ENCODE peak calls at places on chromosomes 4 and X, in ten cellular contexts. One of them, this sample, is unnamed. For H3K9me3, the result is how much of the 10 kb centered on the place peaks cover.

GRCh38 chr4:84644087-84644486 is 61.2 kb downstream of the CDS1 start:
- DNase-seq in AG04450: no peak
- DNase-seq in fibroblast of lung: no peak
- DNase-seq in mucosa of descending colon: no peak
- DNase-seq in body of pancreas: no peak
- DNase-seq in naive thymus-derived CD4-positive, alpha-beta T cell: no peak
- DNase-seq in CD8-positive, alpha-beta memory T cell: no peak
- DNase-seq in tibial artery: no peak
- DNase-seq in adrenal gland: no peak
- DNase-seq in tibial nerve: no peak
- DNase-seq in this sample: no peak

GRCh38 chrX:37912286-37912685 is 64.9 kb upstream of the DYNLT3 start:
- DNase-seq in AG04450: no peak
- DNase-seq in fibroblast of lung: peak
- DNase-seq in mucosa of descending colon: no peak
- DNase-seq in body of pancreas: no peak
- DNase-seq in naive thymus-derived CD4-positive, alpha-beta T cell: no peak
- DNase-seq in CD8-positive, alpha-beta memory T cell: no peak
- DNase-seq in tibial artery: no peak
- DNase-seq in adrenal gland: no peak
- DNase-seq in tibial nerve: no peak
- DNase-seq in this sample: no peak

GRCh38 chrX:102651242-102651967 is at the start of gene GPRASP1:
- DNase-seq in AG04450: no peak
- DNase-seq in fibroblast of lung: peak
- DNase-seq in mucosa of descending colon: peak
- DNase-seq in body of pancreas: peak
- DNase-seq in naive thymus-derived CD4-positive, alpha-beta T cell: peak
- DNase-seq in CD8-positive, alpha-beta memory T cell: peak
- DNase-seq in tibial artery: peak
- DNase-seq in adrenal gland: peak
- DNase-seq in tibial nerve: peak
- DNase-seq in this sample: peak

GRCh38 chr4:140150886-140151699 is 2.9 kb downstream of the MAML3 start:
- DNase-seq in AG04450: peak
- DNase-seq in fibroblast of lung: peak
- DNase-seq in mucosa of descending colon: peak
- DNase-seq in body of pancreas: peak
- DNase-seq in naive thymus-derived CD4-positive, alpha-beta T cell: peak
- DNase-seq in CD8-positive, alpha-beta memory T cell: peak
- DNase-seq in tibial artery: peak
- DNase-seq in adrenal gland: peak
- DNase-seq in tibial nerve: peak
- DNase-seq in this sample: peak

GRCh38 chr4:138175337-138175794 is 66.8 kb downstream of the SLC7A11 start:
- DNase-seq in AG04450: peak
- DNase-seq in fibroblast of lung: peak
- DNase-seq in mucosa of descending colon: peak
- DNase-seq in body of pancreas: peak
- DNase-seq in naive thymus-derived CD4-positive, alpha-beta T cell: no peak
- DNase-seq in CD8-positive, alpha-beta memory T cell: no peak
- DNase-seq in tibial artery: no peak
- DNase-seq in adrenal gland: no peak
- DNase-seq in tibial nerve: no peak
- DNase-seq in this sample: peak

GRCh38 chr4:68129793-68130192 is at the start of gene TMPRSS11F:
- DNase-seq in AG04450: no peak
- DNase-seq in fibroblast of lung: no peak
- DNase-seq in mucosa of descending colon: no peak
- DNase-seq in body of pancreas: no peak
- DNase-seq in naive thymus-derived CD4-positive, alpha-beta T cell: no peak
- DNase-seq in CD8-positive, alpha-beta memory T cell: no peak
- DNase-seq in tibial artery: no peak
- DNase-seq in adrenal gland: no peak
- DNase-seq in tibial nerve: no peak
- DNase-seq in this sample: no peak

GRCh38 chrX:103789004-103789403 is 12.4 kb downstream of the PLP1 start:
- DNase-seq in AG04450: no peak
- DNase-seq in fibroblast of lung: no peak
- DNase-seq in mucosa of descending colon: no peak
- DNase-seq in body of pancreas: no peak
- DNase-seq in naive thymus-derived CD4-positive, alpha-beta T cell: no peak
- DNase-seq in CD8-positive, alpha-beta memory T cell: no peak
- DNase-seq in tibial artery: no peak
- DNase-seq in adrenal gland: no peak
- DNase-seq in tibial nerve: no peak
- DNase-seq in this sample: no peak

GRCh38 chr4:61934201-61934600 is 734.1 kb downstream of the ADGRL3 start:
- DNase-seq in AG04450: no peak
- DNase-seq in fibroblast of lung: no peak
- DNase-seq in mucosa of descending colon: no peak
- DNase-seq in body of pancreas: no peak
- DNase-seq in naive thymus-derived CD4-positive, alpha-beta T cell: no peak
- DNase-seq in CD8-positive, alpha-beta memory T cell: no peak
- DNase-seq in tibial artery: no peak
- DNase-seq in adrenal gland: no peak
- DNase-seq in tibial nerve: no peak
- DNase-seq in this sample: no peak

GRCh38 chr4:13537832-13538177 is 6.5 kb downstream of the NKX3-2 start:
- DNase-seq in AG04450: no peak
- DNase-seq in fibroblast of lung: no peak
- DNase-seq in mucosa of descending colon: no peak
- DNase-seq in body of pancreas: no peak
- DNase-seq in naive thymus-derived CD4-positive, alpha-beta T cell: no peak
- DNase-seq in CD8-positive, alpha-beta memory T cell: no peak
- DNase-seq in tibial artery: no peak
- DNase-seq in adrenal gland: no peak
- DNase-seq in tibial nerve: no peak
- DNase-seq in this sample: no peak

GRCh38 chr4:36235306-36235705 is 9.0 kb downstream of the ARAP2 start:
- DNase-seq in AG04450: no peak
- DNase-seq in fibroblast of lung: no peak
- DNase-seq in mucosa of descending colon: no peak
- DNase-seq in body of pancreas: no peak
- DNase-seq in naive thymus-derived CD4-positive, alpha-beta T cell: no peak
- DNase-seq in CD8-positive, alpha-beta memory T cell: no peak
- DNase-seq in tibial artery: no peak
- DNase-seq in adrenal gland: no peak
- DNase-seq in tibial nerve: no peak
- DNase-seq in this sample: no peak

GRCh38 chr4:36237366-36238353 is 6.7 kb downstream of the ARAP2 start:
- DNase-seq in AG04450: no peak
- DNase-seq in fibroblast of lung: no peak
- DNase-seq in mucosa of descending colon: no peak
- DNase-seq in body of pancreas: no peak
- DNase-seq in naive thymus-derived CD4-positive, alpha-beta T cell: no peak
- DNase-seq in CD8-positive, alpha-beta memory T cell: no peak
- DNase-seq in tibial artery: no peak
- DNase-seq in adrenal gland: no peak
- DNase-seq in tibial nerve: no peak
- DNase-seq in this sample: no peak

GRCh38 chr4:36241771-36242170 is 2.5 kb downstream of the ARAP2 start:
- DNase-seq in AG04450: no peak
- DNase-seq in fibroblast of lung: peak
- DNase-seq in mucosa of descending colon: no peak
- DNase-seq in body of pancreas: no peak
- DNase-seq in naive thymus-derived CD4-positive, alpha-beta T cell: peak
- DNase-seq in CD8-positive, alpha-beta memory T cell: no peak
- DNase-seq in tibial artery: no peak
- DNase-seq in adrenal gland: no peak
- DNase-seq in tibial nerve: no peak
- DNase-seq in this sample: no peak

GRCh38 chr4:36233567-36234266 is 10.6 kb downstream of the ARAP2 start:
- DNase-seq in AG04450: no peak
- DNase-seq in fibroblast of lung: no peak
- DNase-seq in mucosa of descending colon: no peak
- DNase-seq in body of pancreas: no peak
- DNase-seq in naive thymus-derived CD4-positive, alpha-beta T cell: no peak
- DNase-seq in CD8-positive, alpha-beta memory T cell: no peak
- DNase-seq in tibial artery: no peak
- DNase-seq in adrenal gland: no peak
- DNase-seq in tibial nerve: no peak
- DNase-seq in this sample: no peak

DNA sequence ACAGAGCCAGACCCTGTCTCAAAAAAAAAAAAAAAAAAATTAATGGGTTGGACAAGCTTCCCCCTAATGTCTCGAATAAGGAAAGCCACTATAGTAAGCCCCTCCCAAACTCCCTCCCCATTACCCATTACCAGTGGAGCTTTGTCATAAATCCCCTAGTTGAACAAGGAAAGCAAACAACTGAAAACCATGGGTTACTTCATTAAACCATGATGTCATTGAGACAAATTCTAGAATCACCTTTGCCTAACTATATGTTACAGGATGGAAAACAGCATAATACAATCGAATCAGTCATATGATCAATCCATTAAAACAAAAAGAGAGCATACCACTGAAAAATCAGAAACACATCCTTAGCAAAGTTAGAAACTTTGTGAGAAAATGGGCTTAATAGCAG is 8.2 kb downstream of the ARAP2 start:
- DNase-seq in AG04450: no peak
- DNase-seq in fibroblast of lung: no peak
- DNase-seq in mucosa of descending colon: no peak
- DNase-seq in body of pancreas: no peak
- DNase-seq in naive thymus-derived CD4-positive, alpha-beta T cell: no peak
- DNase-seq in CD8-positive, alpha-beta memory T cell: no peak
- DNase-seq in tibial artery: no peak
- DNase-seq in adrenal gland: no peak
- DNase-seq in tibial nerve: no peak
- DNase-seq in this sample: no peak
- H3K9me3 ChIP-seq in AG04450: under half
- H3K9me3 ChIP-seq in fibroblast of lung: under half
- H3K9me3 ChIP-seq in mucosa of descending colon: under half
- H3K9me3 ChIP-seq in body of pancreas: under half
- H3K9me3 ChIP-seq in naive thymus-derived CD4-positive, alpha-beta T cell: under half
- H3K9me3 ChIP-seq in CD8-positive, alpha-beta memory T cell: under half
- H3K9me3 ChIP-seq in tibial artery: under half
- H3K9me3 ChIP-seq in adrenal gland: under half
- H3K9me3 ChIP-seq in tibial nerve: under half
- H3K9me3 ChIP-seq in this sample: under half

DNA sequence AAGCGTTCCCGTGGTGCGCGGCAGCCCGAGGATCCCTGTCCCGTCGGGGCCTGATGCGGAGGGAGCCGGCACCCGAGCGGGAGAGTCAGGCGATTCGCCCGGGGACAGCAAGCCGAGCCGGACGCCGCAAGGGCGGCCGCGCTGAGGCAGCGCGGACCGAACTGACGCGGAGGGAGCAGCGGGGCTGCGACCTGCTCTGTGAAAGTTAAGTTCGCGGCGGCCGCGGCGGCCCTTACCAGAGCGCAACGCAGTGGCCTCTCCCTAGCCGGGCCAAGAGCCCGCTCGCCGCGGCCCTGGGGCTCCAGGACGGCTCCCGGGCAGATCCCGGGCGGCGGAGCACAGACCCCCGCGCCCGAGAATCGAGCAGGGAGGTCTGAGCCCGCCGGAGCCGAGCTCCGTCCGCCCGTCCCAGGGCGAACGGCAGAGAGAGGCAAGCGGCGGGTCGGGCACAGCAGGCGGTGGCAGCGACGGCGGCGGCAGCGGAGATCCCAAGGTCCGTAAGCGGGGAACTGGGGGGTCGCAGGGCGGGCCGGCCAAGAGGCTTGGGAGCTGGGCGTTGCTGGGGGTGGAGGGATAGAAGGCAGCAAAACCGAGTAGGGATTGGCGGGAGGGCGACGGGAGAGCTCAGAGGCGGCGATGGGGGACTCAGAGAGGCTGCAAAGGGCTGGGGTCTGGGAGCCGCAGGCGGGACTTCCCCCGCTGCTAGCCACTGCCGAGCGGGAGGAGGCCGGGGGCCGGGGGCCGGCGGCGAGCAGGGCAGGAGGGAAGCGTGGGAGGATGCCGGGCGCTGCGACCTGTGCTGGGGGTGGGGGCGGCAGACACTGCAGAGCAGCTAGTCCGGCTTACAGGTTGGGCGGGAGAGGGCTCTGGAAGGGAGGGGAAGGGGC is 1.0 kb downstream of the GPR50 start:
- DNase-seq in AG04450: no peak
- DNase-seq in fibroblast of lung: no peak
- DNase-seq in mucosa of descending colon: no peak
- DNase-seq in body of pancreas: no peak
- DNase-seq in naive thymus-derived CD4-positive, alpha-beta T cell: no peak
- DNase-seq in CD8-positive, alpha-beta memory T cell: no peak
- DNase-seq in tibial artery: no peak
- DNase-seq in adrenal gland: no peak
- DNase-seq in tibial nerve: no peak
- DNase-seq in this sample: no peak
- H3K4me3 ChIP-seq in AG04450: no peak
- H3K4me3 ChIP-seq in fibroblast of lung: no peak
- H3K4me3 ChIP-seq in mucosa of descending colon: no peak
- H3K4me3 ChIP-seq in body of pancreas: no peak
- H3K4me3 ChIP-seq in naive thymus-derived CD4-positive, alpha-beta T cell: no peak
- H3K4me3 ChIP-seq in CD8-positive, alpha-beta memory T cell: no peak
- H3K4me3 ChIP-seq in tibial artery: peak
- H3K4me3 ChIP-seq in adrenal gland: no peak
- H3K4me3 ChIP-seq in tibial nerve: no peak
- H3K4me3 ChIP-seq in this sample: no peak

GRCh38 chr4:166838975-166839614 is 395.2 kb downstream of the SPOCK3 start:
- DNase-seq in AG04450: no peak
- DNase-seq in fibroblast of lung: no peak
- DNase-seq in mucosa of descending colon: no peak
- DNase-seq in body of pancreas: no peak
- DNase-seq in naive thymus-derived CD4-positive, alpha-beta T cell: no peak
- DNase-seq in CD8-positive, alpha-beta memory T cell: no peak
- DNase-seq in tibial artery: no peak
- DNase-seq in adrenal gland: no peak
- DNase-seq in tibial nerve: no peak
- DNase-seq in this sample: no peak
- H3K9me3 ChIP-seq in AG04450: under half
- H3K9me3 ChIP-seq in fibroblast of lung: under half
- H3K9me3 ChIP-seq in mucosa of descending colon: under half
- H3K9me3 ChIP-seq in body of pancreas: under half
- H3K9me3 ChIP-seq in naive thymus-derived CD4-positive, alpha-beta T cell: under half
- H3K9me3 ChIP-seq in CD8-positive, alpha-beta memory T cell: under half
- H3K9me3 ChIP-seq in tibial artery: under half
- H3K9me3 ChIP-seq in adrenal gland: under half
- H3K9me3 ChIP-seq in tibial nerve: under half
- H3K9me3 ChIP-seq in this sample: under half

DNA sequence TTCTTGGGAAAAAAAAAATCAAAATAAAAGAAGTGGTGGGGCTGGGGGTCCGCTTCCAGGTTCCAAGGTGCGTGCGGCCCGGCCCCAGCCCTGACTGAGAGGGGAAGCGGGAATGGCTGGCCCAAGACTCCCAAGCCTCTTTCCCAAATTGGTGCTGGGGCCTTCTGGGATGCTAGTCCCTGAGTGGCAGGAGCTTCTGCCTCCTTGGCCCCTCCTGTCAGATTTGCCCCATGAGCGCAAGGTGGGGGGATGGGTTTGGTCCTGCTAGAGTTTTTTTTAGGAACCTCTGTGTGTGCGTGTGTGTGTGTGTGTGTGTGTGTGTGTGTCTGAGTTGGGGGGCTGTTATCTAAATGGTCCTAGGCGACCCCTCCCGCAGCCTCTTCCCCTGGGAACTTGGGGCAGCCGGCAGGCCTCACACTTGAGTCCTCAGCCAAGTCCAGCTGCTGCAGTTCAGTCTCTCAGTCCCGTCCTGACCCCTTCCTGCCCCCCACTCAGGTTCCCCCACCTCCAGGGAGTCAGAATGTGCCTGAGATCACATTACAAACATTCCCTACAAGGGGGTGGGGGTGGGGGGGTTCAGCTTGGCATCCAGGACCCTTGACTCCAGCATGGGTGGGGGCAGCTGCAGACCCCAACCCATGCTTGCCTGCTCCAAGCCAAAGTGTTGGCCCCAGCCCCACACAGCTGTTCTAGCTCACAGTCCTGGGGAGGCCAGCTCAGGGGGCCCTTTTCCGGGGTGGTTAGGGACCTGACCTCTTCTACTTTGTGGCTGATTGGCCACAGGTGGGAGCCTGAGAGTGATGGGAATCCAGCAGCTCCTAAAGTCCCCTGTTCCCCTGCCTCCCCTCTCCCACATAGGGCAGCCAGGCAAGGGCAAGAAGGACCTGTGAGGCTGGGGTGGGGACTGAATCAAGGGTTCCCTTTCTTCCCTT is 4.0 kb downstream of the EFNB1 start:
- DNase-seq in AG04450: no peak
- DNase-seq in fibroblast of lung: no peak
- DNase-seq in mucosa of descending colon: peak
- DNase-seq in body of pancreas: no peak
- DNase-seq in naive thymus-derived CD4-positive, alpha-beta T cell: no peak
- DNase-seq in CD8-positive, alpha-beta memory T cell: no peak
- DNase-seq in tibial artery: no peak
- DNase-seq in adrenal gland: peak
- DNase-seq in tibial nerve: no peak
- DNase-seq in this sample: no peak
- H3K4me3 ChIP-seq in AG04450: peak
- H3K4me3 ChIP-seq in fibroblast of lung: peak
- H3K4me3 ChIP-seq in mucosa of descending colon: no peak
- H3K4me3 ChIP-seq in body of pancreas: no peak
- H3K4me3 ChIP-seq in naive thymus-derived CD4-positive, alpha-beta T cell: no peak
- H3K4me3 ChIP-seq in CD8-positive, alpha-beta memory T cell: no peak
- H3K4me3 ChIP-seq in tibial artery: peak
- H3K4me3 ChIP-seq in adrenal gland: no peak
- H3K4me3 ChIP-seq in tibial nerve: no peak
- H3K4me3 ChIP-seq in this sample: peak